ENCODE peak calls at places on chromosome 7, in six cellular contexts. H, N, W, A, L and U are unnamed samples.
A peak's percentile ranks its signal among the peaks of the same experiment; 100 is the strongest.

GRCh38 chr7:23205861-23206510 is 24.1 kb downstream of the NUP42 start:
- DNase-seq in H (peak; percentile 61), N (no peak), W (no peak), A (no peak), L (peak; percentile 22), U (no peak)

GRCh38 chr7:155369-156000 is 36.9 kb upstream of the FAM20C start:
- DNase-seq in H (no peak), N (no peak), W (no peak), A (no peak), L (no peak), U (no peak)

GRCh38 chr7:70539196-70539595 is 592.7 kb upstream of the GALNT17 start:
- DNase-seq in H (no peak), N (no peak), W (no peak), A (no peak), L (no peak), U (no peak)

GRCh38 chr7:155295511-155295910 is 2.2 kb upstream of the INSIG1 start:
- DNase-seq in H (no peak), N (no peak), W (no peak), A (no peak), L (no peak), U (no peak)

GRCh38 chr7:143343596-143343995 is 18.9 kb downstream of the FAM131B start:
- DNase-seq in H (no peak), N (no peak), W (no peak), A (no peak), L (no peak), U (no peak)

GRCh38 chr7:87213801-87214200 is 5.7 kb downstream of the TMEM243 start:
- DNase-seq in H (peak; percentile 22), N (no peak), W (no peak), A (no peak), L (no peak), U (no peak)

GRCh38 chr7:53466396-53466795 is 431.0 kb downstream of the POM121L12 start:
- DNase-seq in H (no peak), N (no peak), W (no peak), A (no peak), L (peak; percentile 8), U (no peak)

GRCh38 chr7:115782716-115783460 is 247.7 kb downstream of the TFEC start:
- DNase-seq in H (peak; percentile 0), N (no peak), W (peak; percentile 84), A (no peak), L (peak; percentile 72), U (no peak)

GRCh38 chr7:116804459-116804858 is 57.9 kb upstream of the CAPZA2 start:
- DNase-seq in H (no peak), N (no peak), W (no peak), A (no peak), L (no peak), U (no peak)

GRCh38 chr7:12942599-12942998 is 255.2 kb downstream of the ARL4A start:
- DNase-seq in H (no peak), N (no peak), W (no peak), A (no peak), L (no peak), U (peak; percentile 5)

GRCh38 chr7:37359662-37360444 is 88.8 kb downstream of the ELMO1 start:
- DNase-seq in H (no peak), N (no peak), W (no peak), A (no peak), L (no peak), U (no peak)

GRCh38 chr7:7054252-7054830 is 128.0 kb upstream of the C1GALT1 start:
- DNase-seq in H (no peak), N (no peak), W (no peak), A (no peak), L (no peak), U (no peak)

GRCh38 chr7:80942261-80943041 is 23.6 kb upstream of the SEMA3C start:
- DNase-seq in H (peak; percentile 96), N (peak; percentile 65), W (no peak), A (no peak), L (no peak), U (no peak)

GRCh38 chr7:14294637-14295036 is 305.2 kb upstream of the ETV1 start:
- DNase-seq in H (no peak), N (no peak), W (no peak), A (no peak), L (no peak), U (no peak)

GRCh38 chr7:45268013-45268412 is 110.4 kb downstream of the RAMP3 start:
- DNase-seq in H (no peak), N (no peak), W (peak; percentile 17), A (no peak), L (no peak), U (no peak)

GRCh38 chr7:78175744-78176143 is 377.2 kb downstream of the PHTF2 start:
- DNase-seq in H (no peak), N (no peak), W (no peak), A (no peak), L (no peak), U (no peak)

GRCh38 chr7:41217306-41217705 is 485.6 kb downstream of the INHBA start:
- DNase-seq in H (no peak), N (no peak), W (no peak), A (no peak), L (no peak), U (no peak)

GRCh38 chr7:95989301-95989700 is 216.9 kb downstream of the DYNC1I1 start:
- DNase-seq in H (no peak), N (no peak), W (no peak), A (no peak), L (no peak), U (no peak)

GRCh38 chr7:5143935-5144903 is 45.8 kb upstream of the WIPI2 start:
- DNase-seq in H (peak; percentile 70), N (no peak), W (no peak), A (peak; percentile 23), L (no peak), U (peak; percentile 12)

GRCh38 chr7:96236198-96237039 is 85.5 kb downstream of the SLC25A13 start:
- DNase-seq in H (peak; percentile 96), N (no peak), W (no peak), A (no peak), L (no peak), U (peak; percentile 21)

GRCh38 chr7:155119801-155120382 is 49.8 kb downstream of the HTR5A start:
- DNase-seq in H (no peak), N (peak; percentile 16), W (no peak), A (no peak), L (no peak), U (no peak)

GRCh38 chr7:7921830-7922229 is 46.8 kb upstream of the GLCCI1 start:
- DNase-seq in H (no peak), N (no peak), W (no peak), A (no peak), L (no peak), U (no peak)

GRCh38 chr7:97971120-97971989 is 18.6 kb downstream of the OCM2 start:
- DNase-seq in H (peak; percentile 25), N (peak; percentile 44), W (no peak), A (no peak), L (no peak), U (peak; percentile 47)

GRCh38 chr7:26115628-26116027 is 36.4 kb upstream of the NFE2L3 start:
- DNase-seq in H (no peak), N (no peak), W (no peak), A (no peak), L (no peak), U (no peak)

GRCh38 chr7:4998244-4998643 is 39.3 kb upstream of the MMD2 start:
- DNase-seq in H (no peak), N (no peak), W (no peak), A (no peak), L (no peak), U (no peak)

GRCh38 chr7:143305423-143306070 is 10.4 kb upstream of the CLCN1 start:
- DNase-seq in H (peak; percentile 68), N (peak; percentile 32), W (peak; percentile 11), A (peak; percentile 63), L (no peak), U (no peak)

GRCh38 chr7:29620531-29620930 is 56.9 kb downstream of the PRR15 start:
- DNase-seq in H (no peak), N (no peak), W (peak; percentile 28), A (no peak), L (peak; percentile 42), U (peak; percentile 88)

GRCh38 chr7:4297843-4298219 is 384.3 kb upstream of the FOXK1 start:
- DNase-seq in H (no peak), N (no peak), W (no peak), A (no peak), L (no peak), U (no peak)

GRCh38 chr7:76259124-76260086 is 43.1 kb upstream of the HSPB1 start:
- DNase-seq in H (no peak), N (no peak), W (no peak), A (no peak), L (no peak), U (peak; percentile 59)

GRCh38 chr7:136956232-136956631 is 87.8 kb downstream of the CHRM2 start:
- DNase-seq in H (peak; percentile 53), N (no peak), W (no peak), A (no peak), L (no peak), U (no peak)

GRCh38 chr7:73622909-73623797 is 1.2 kb downstream of the MLXIPL start:
- DNase-seq in H (peak; percentile 62), N (no peak), W (no peak), A (no peak), L (no peak), U (peak; percentile 37)

GRCh38 chr7:38463277-38464224 is 167.6 kb downstream of the AMPH start:
- DNase-seq in H (peak; percentile 88), N (no peak), W (no peak), A (peak; percentile 80), L (no peak), U (no peak)

GRCh38 chr7:78852951-78853350 is 600.5 kb downstream of the MAGI2 start:
- DNase-seq in H (no peak), N (peak; percentile 3), W (no peak), A (no peak), L (no peak), U (no peak)

GRCh38 chr7:148665211-148665610 is 33.5 kb upstream of the CUL1 start:
- DNase-seq in H (no peak), N (no peak), W (no peak), A (no peak), L (no peak), U (no peak)

GRCh38 chr7:2131791-2132190 is 101.0 kb downstream of the MAD1L1 start:
- DNase-seq in H (no peak), N (no peak), W (no peak), A (no peak), L (no peak), U (no peak)

GRCh38 chr7:138907849-138908248 is 73.3 kb downstream of the KIAA1549 start:
- DNase-seq in H (no peak), N (no peak), W (no peak), A (no peak), L (no peak), U (no peak)

GRCh38 chr7:105149827-105150226 is 135.8 kb downstream of the KMT2E start:
- DNase-seq in H (peak; percentile 30), N (peak; percentile 47), W (no peak), A (no peak), L (no peak), U (no peak)

GRCh38 chr7:46256870-46257528 is 335.9 kb upstream of the IGFBP3 start:
- DNase-seq in H (no peak), N (no peak), W (no peak), A (no peak), L (no peak), U (no peak)